ENCODE peak calls at places on chromosome 19, in five cellular contexts. S, Q, E, X and I are unnamed samples.

GRCh38 chr19:3220576-3220975 is 3.9 kb upstream of the CELF5 start:
- DNase-seq in S (no peak), Q (no peak), E (no peak), X (no peak), I (no peak)

GRCh38 chr19:41537789-41538188 is 38.2 kb upstream of the CEACAM21 start:
- DNase-seq in S (no peak), Q (no peak), E (no peak), X (no peak), I (no peak)

GRCh38 chr19:584240-585001 is 5.3 kb upstream of the HCN2 start:
- DNase-seq in S (peak; percentile 80), Q (no peak), E (peak; percentile 14), X (peak; percentile 45), I (peak; percentile 45)

GRCh38 chr19:4583961-4584669 is 24.6 kb upstream of the SEMA6B start:
- DNase-seq in S (no peak), Q (no peak), E (no peak), X (no peak), I (peak; percentile 85)

GRCh38 chr19:42455621-42456081 is 12.9 kb upstream of the CXCL17 start:
- DNase-seq in S (no peak), Q (no peak), E (no peak), X (peak; percentile 78), I (no peak)

GRCh38 chr19:6448045-6448444 is 11.5 kb downstream of the SLC25A23 start:
- DNase-seq in S (no peak), Q (no peak), E (no peak), X (no peak), I (no peak)

GRCh38 chr19:53991224-53992113 is at the start of gene CACNG6:
- DNase-seq in S (no peak), Q (no peak), E (no peak), X (no peak), I (no peak)

GRCh38 chr19:4233282-4233853 is 4.0 kb downstream of the EBI3 start:
- DNase-seq in S (peak; percentile 66), Q (no peak), E (peak; percentile 21), X (peak; percentile 57), I (peak; percentile 16)

GRCh38 chr19:48271531-48272151 is 1.8 kb downstream of the ZNF114 start:
- DNase-seq in S (peak; percentile 5), Q (no peak), E (peak; percentile 83), X (peak; percentile 27), I (no peak)

GRCh38 chr19:39672473-39672872 is 16.8 kb downstream of the LGALS16 start:
- DNase-seq in S (no peak), Q (no peak), E (no peak), X (no peak), I (no peak)

GRCh38 chr19:56174550-56174949 is 1.3 kb upstream of the GALP start:
- DNase-seq in S (no peak), Q (no peak), E (no peak), X (no peak), I (no peak)

GRCh38 chr19:43806848-43807247 is 4.6 kb upstream of the LYPD5 start:
- DNase-seq in S (no peak), Q (no peak), E (no peak), X (no peak), I (no peak)

GRCh38 chr19:2974342-2974932 is 2.9 kb upstream of the TLE6 start:
- DNase-seq in S (no peak), Q (no peak), E (peak; percentile 18), X (no peak), I (no peak)

GRCh38 chr19:1650627-1651009 is 1.8 kb downstream of the TCF3 start:
- DNase-seq in S (peak; percentile 21), Q (no peak), E (no peak), X (no peak), I (no peak)

GRCh38 chr19:33290082-33290815 is 12.1 kb downstream of the CEBPA start:
- DNase-seq in S (no peak), Q (no peak), E (no peak), X (no peak), I (no peak)

GRCh38 chr19:33621811-33622504 is at the start of gene CHST8:
- DNase-seq in S (no peak), Q (no peak), E (peak; percentile 21), X (peak; percentile 18), I (peak; percentile 83)

GRCh38 chr19:46866407-46867132 is 5.8 kb downstream of the ARHGAP35 start:
- DNase-seq in S (no peak), Q (no peak), E (no peak), X (no peak), I (no peak)
- H3K27ac ChIP-seq in S (no peak overlapping the region), Q (no peak overlapping the region), E (peak overlapping the region; percentile 41), X (peak overlapping the region; percentile 25), I (peak overlapping the region; percentile 37)

GRCh38 chr19:10737680-10738079 is 19.8 kb downstream of the DNM2 start:
- DNase-seq in S (no peak), Q (no peak), E (no peak), X (no peak), I (no peak)
- H3K27ac ChIP-seq in S (no peak overlapping the region), Q (no peak overlapping the region), E (peak overlapping the region; percentile 70), X (peak overlapping the region; percentile 86), I (peak overlapping the region; percentile 57)

GRCh38 chr19:16361926-16362325 is 37.3 kb downstream of the KLF2 start:
- DNase-seq in S (no peak), Q (no peak), E (no peak), X (no peak), I (no peak)

GRCh38 chr19:16364231-16364865 is 39.7 kb downstream of the KLF2 start:
- DNase-seq in S (no peak), Q (no peak), E (no peak), X (no peak), I (no peak)

GRCh38 chr19:16363133-16363851 is 38.7 kb downstream of the KLF2 start:
- DNase-seq in S (no peak), Q (no peak), E (peak; percentile 75), X (peak; percentile 92), I (no peak)

GRCh38 chr19:16365300-16365996 is 40.8 kb downstream of the KLF2 start:
- DNase-seq in S (no peak), Q (no peak), E (no peak), X (no peak), I (no peak)

DNA sequence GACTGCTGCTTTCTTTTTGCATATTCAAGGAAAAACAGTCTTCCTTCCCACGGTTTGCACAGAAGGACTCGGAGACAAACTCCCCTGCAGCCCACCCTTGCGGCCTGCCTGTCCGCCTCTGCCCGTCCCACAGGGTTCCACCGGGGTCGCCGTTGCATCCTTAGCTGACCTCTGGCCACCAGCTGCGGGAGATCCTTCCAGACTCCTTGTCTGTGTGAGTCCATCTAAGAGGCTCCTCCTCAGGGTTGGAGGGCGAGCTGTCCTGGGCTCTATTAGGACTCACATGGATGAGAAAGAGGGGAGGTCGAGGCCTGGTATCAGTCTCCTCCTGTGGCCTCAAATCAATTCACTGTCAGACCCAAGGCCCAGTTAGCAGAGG is 39.2 kb downstream of the KLF2 start:
- DNase-seq in S (no peak), Q (no peak), E (no peak), X (no peak), I (no peak)
- H3K27ac ChIP-seq in S (peak overlapping the region; percentile 99), Q (no peak overlapping the region), E (no peak overlapping the region), X (peak overlapping the region; percentile 79), I (no peak overlapping the region)

GRCh38 chr19:46391296-46392251 is 21.8 kb downstream of the CCDC8 start:
- DNase-seq in S (no peak), Q (no peak), E (no peak), X (no peak), I (no peak)

GRCh38 chr19:46390121-46390858 is 23.1 kb downstream of the CCDC8 start:
- DNase-seq in S (no peak), Q (no peak), E (no peak), X (no peak), I (no peak)

GRCh38 chr19:46392837-46393236 is 20.5 kb downstream of the CCDC8 start:
- DNase-seq in S (no peak), Q (no peak), E (no peak), X (no peak), I (no peak)

GRCh38 chr19:46392252-46392801 is 21.0 kb downstream of the CCDC8 start:
- DNase-seq in S (no peak), Q (no peak), E (no peak), X (no peak), I (no peak)

GRCh38 chr19:46390866-46391265 is 22.5 kb downstream of the CCDC8 start:
- DNase-seq in S (no peak), Q (no peak), E (no peak), X (no peak), I (no peak)
- H3K27ac ChIP-seq in S (no peak overlapping the region), Q (no peak overlapping the region), E (no peak overlapping the region), X (no peak overlapping the region), I (no peak overlapping the region)